ENCODE peak calls at places on chromosomes 5 and 9, in six cellular contexts. W is trophoblast cell, C is mesendoderm, U is IMR-90, A is H1, X is mesenchymal stem cell. N is an unnamed sample.
A peak's percentile ranks its signal among the peaks of the same experiment; 100 is the strongest.

GRCh38 chr5:16862777-16863176 is 73.3 kb downstream of the MYO10 start:
- DNase-seq in W (no peak), C (no peak), U (no peak), A (no peak), X (no peak), N (no peak)

GRCh38 chr5:72096602-72097205 is 10.6 kb upstream of the MAP1B start:
- DNase-seq in W (no peak), C (no peak), U (no peak), A (no peak), X (peak; percentile 25), N (no peak)

GRCh38 chr5:97026721-97027120 is 90.8 kb downstream of the LNPEP start:
- DNase-seq in W (peak; percentile 40), C (no peak), U (no peak), A (no peak), X (no peak), N (no peak)

GRCh38 chr5:1767524-1768282 is 31.9 kb downstream of the MRPL36 start:
- DNase-seq in W (no peak), C (no peak), U (no peak), A (no peak), X (no peak), N (no peak)

GRCh38 chr5:95631991-95632675 is 12.2 kb downstream of the GPR150 start:
- DNase-seq in W (peak; percentile 38), C (peak; percentile 63), U (peak; percentile 70), A (no peak), X (peak; percentile 61), N (no peak)

GRCh38 chr5:1910081-1910760 is 27.5 kb upstream of the IRX4 start:
- DNase-seq in W (no peak), C (no peak), U (no peak), A (no peak), X (no peak), N (no peak)

GRCh38 chr9:23123048-23123632 is 676.5 kb downstream of the DMRTA1 start:
- DNase-seq in W (no peak), C (peak; percentile 48), U (peak; percentile 27), A (peak; percentile 15), X (peak; percentile 22), N (peak; percentile 41)

GRCh38 chr5:92885950-92886349 is 695.1 kb downstream of the NR2F1-AS1 start:
- DNase-seq in W (no peak), C (peak; percentile 76), U (no peak), A (peak; percentile 39), X (no peak), N (peak; percentile 40)

GRCh38 chr5:80752427-80752826 is 97.6 kb upstream of the DHFR start:
- DNase-seq in W (no peak), C (no peak), U (no peak), A (no peak), X (no peak), N (no peak)

GRCh38 chr9:94135222-94135621 is 51.0 kb downstream of the PTPDC1 start:
- DNase-seq in W (no peak), C (no peak), U (peak; percentile 81), A (no peak), X (peak; percentile 65), N (no peak)

GRCh38 chr5:170865622-170866021 is 3.8 kb downstream of the RANBP17 start:
- DNase-seq in W (no peak), C (no peak), U (no peak), A (no peak), X (no peak), N (no peak)

GRCh38 chr9:126472446-126472845 is 141.3 kb upstream of the LMX1B start:
- DNase-seq in W (no peak), C (no peak), U (no peak), A (no peak), X (no peak), N (no peak)

GRCh38 chr9:108412755-108413154 is 443.0 kb downstream of the ACTL7B start:
- DNase-seq in W (peak; percentile 73), C (peak; percentile 94), U (peak; percentile 11), A (peak; percentile 50), X (no peak), N (no peak)

GRCh38 chr5:170546257-170546656 is 42.4 kb downstream of the KCNIP1 start:
- DNase-seq in W (no peak), C (no peak), U (no peak), A (no peak), X (no peak), N (no peak)

GRCh38 chr9:107784235-107784958 is 294.8 kb upstream of the KLF4 start:
- DNase-seq in W (peak; percentile 92), C (peak; percentile 34), U (peak; percentile 88), A (no peak), X (peak; percentile 90), N (no peak)

GRCh38 chr5:141095263-141095641 is 837 bp downstream of the PCDHB2 start:
- DNase-seq in W (no peak), C (peak; percentile 17), U (no peak), A (no peak), X (peak; percentile 23), N (no peak)

GRCh38 chr5:141105350-141105749 is 5.1 kb downstream of the PCDHB3 start:
- DNase-seq in W (no peak), C (no peak), U (no peak), A (no peak), X (no peak), N (no peak)

GRCh38 chr5:141100243-141100805 is at the start of gene PCDHB3:
- DNase-seq in W (no peak), C (peak; percentile 85), U (peak; percentile 16), A (peak; percentile 51), X (peak; percentile 38), N (no peak)

DNA sequence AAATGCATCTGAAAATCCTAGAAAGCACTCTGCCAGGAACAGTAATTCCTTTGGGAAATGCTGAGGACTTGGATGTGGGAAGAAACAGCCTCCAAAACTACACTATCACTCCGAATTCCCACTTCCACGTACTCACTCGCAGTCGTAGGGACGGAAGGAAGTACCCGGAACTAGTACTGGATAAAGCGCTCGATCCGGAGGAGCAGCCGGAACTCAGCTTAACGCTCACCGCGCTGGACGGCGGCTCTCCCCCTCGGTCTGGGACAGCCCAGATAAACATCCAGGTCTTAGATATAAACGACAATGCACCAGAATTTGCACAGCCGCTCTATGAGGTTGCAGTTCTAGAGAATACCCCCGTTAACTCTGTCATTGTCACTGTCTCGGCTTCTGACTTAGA is 786 bp downstream of the PCDHB3 start:
- DNase-seq in W (no peak), C (no peak), U (no peak), A (no peak), X (no peak), N (no peak)
- H3K4me3 ChIP-seq in W (no peak overlapping the region), C (no peak overlapping the region), U (no peak overlapping the region), A (peak overlapping the region; percentile 39), X (peak overlapping the region; percentile 50), N (no peak overlapping the region)

DNA sequence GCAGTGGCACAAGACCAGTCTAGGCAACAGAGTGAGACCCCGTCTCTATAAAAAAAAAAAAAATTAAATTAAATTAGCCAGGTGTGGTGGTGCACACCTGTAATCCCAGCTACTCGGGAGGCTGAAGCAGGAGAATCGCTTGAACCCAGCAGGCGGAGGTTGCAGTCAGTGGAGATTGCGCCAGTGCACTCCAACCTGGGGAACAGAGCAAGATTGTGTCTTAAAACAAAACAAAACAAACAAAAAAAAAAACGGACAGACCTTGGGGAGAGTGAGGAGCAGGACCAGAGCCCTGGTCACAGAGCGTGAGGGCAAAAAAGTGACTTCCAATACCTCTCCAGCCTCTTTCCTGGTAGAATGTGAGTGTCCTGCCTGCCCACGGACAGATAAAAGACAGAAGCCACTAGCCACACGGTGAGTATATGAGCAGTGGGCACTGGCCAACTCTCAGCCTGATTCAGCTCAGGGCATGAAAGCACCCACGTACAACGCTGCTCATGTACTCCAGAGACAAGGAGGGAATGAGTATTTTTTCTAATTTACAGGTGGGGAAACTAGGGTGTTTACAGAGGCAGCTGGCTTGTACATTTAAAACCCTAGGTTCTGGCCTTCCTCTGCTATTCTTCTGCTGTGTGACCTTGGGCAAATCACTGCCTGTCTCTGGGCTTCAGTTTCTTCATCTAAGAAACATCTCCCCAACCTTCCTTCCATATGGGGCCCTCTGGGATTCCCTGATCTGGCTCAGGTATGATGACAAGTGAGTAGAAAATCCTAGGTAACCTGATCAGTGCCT is 1.8 kb downstream of the OLFML2A start:
- DNase-seq in W (no peak), C (no peak), U (no peak), A (no peak), X (no peak), N (no peak)
- H3K18ac ChIP-seq in W (peak overlapping the region; percentile 81), C (no peak overlapping the region), U (peak overlapping the region; percentile 38), A (peak overlapping the region; percentile 7), X (peak overlapping the region; percentile 42), N (no peak overlapping the region)

GRCh38 chr9:136329211-136329627 is 1.9 kb downstream of the GPSM1 start:
- DNase-seq in W (no peak), C (no peak), U (no peak), A (no peak), X (no peak), N (no peak)
- H3K4me3 ChIP-seq in W (no peak overlapping the region), C (no peak overlapping the region), U (peak overlapping the region; percentile 96), A (no peak overlapping the region), X (peak overlapping the region; percentile 96), N (peak overlapping the region; percentile 88)

GRCh38 chr9:133735415-133735775 is 2.8 kb downstream of the SARDH start:
- DNase-seq in W (no peak), C (peak; percentile 57), U (no peak), A (no peak), X (no peak), N (no peak)
- H3K18ac ChIP-seq in W (no peak overlapping the region), C (no peak overlapping the region), U (no peak overlapping the region), A (peak overlapping the region; percentile 98), X (no peak overlapping the region), N (no peak overlapping the region)

GRCh38 chr9:136394312-136395305 is 5.4 kb downstream of the SNAPC4 start:
- DNase-seq in W (no peak), C (no peak), U (no peak), A (no peak), X (no peak), N (no peak)

GRCh38 chr9:136397643-136398042 is 2.3 kb downstream of the SNAPC4 start:
- DNase-seq in W (no peak), C (no peak), U (no peak), A (no peak), X (no peak), N (no peak)

GRCh38 chr9:136396219-136396515 is 3.8 kb downstream of the SNAPC4 start:
- DNase-seq in W (no peak), C (no peak), U (no peak), A (no peak), X (no peak), N (no peak)

GRCh38 chr9:136393531-136393930 is 6.4 kb downstream of the SNAPC4 start:
- DNase-seq in W (no peak), C (no peak), U (no peak), A (no peak), X (no peak), N (no peak)

DNA sequence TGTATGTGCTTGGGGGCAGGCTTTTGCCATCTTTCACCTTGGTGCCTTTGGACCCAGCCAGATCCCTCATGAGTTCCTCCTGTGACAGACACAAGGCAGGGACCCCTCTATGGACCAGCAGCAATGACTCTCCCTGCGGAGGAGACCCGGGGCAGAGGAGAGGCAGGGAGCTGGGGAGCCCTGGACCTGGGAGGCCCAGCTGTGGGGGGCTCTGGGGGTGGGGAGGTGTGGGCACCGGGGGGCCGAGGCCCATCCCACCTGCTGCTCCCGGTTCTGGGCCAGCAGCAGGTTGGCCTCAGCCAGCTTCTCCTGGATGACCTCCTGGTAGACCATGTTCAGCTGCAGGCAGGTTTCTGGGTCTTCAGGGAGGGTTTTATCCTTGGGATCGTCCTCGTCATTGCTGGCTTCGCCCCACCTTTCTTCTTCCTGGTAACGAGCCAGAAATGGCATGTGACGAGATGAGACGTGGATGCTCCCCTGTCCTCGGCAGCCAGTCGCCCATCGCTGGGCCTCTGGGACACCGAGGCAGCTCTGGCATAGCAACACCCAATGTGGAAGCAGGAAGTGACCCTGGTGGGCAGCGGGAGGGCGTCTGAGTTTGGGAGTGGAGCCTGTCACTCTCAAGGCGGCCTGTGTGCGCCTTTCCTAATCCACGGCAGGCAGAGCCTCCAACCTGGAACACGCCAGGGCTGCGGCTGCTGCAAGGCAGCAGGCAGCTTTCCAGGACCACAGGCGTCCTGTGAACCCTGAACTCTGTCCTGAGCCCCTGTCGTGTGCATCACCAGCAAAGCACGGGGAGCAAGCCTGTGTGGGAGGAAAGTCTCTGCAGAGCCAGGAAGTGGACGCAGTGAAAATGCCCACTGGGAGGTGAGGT is 4.4 kb downstream of the SNAPC4 start:
- DNase-seq in W (no peak), C (no peak), U (no peak), A (no peak), X (no peak), N (no peak)
- H3K4me3 ChIP-seq in W (no peak overlapping the region), C (no peak overlapping the region), U (no peak overlapping the region), A (no peak overlapping the region), X (no peak overlapping the region), N (no peak overlapping the region)

N was measured in neuronal stem cell.